ENCODE peak calls at places on chromosomes 13 and 19, in five cellular contexts. A is endodermal cell, L is Peyer's patch, H is PC-9, Q is MM.1S. Z is an unnamed sample. For H3K4me1 and H3K27me3, the result is how much of the 10 kb centered on the place peaks cover.

GRCh38 chr19:19552811-19553210 is 14.7 kb downstream of the CILP2 start:
- DNase-seq in A (peak), L (no peak), Q (peak), H (no peak), Z (no peak)

GRCh38 chr13:76454991-76455390 is 431.2 kb downstream of the KCTD12 start:
- DNase-seq in L (no peak), Q (no peak), A (no peak), H (no peak), Z (no peak)

GRCh38 chr13:81606074-81606473 is 1265.1 kb upstream of the SPRY2 start:
- DNase-seq in H (no peak), Q (no peak), L (no peak), A (no peak), Z (no peak)

GRCh38 chr19:34994643-34995471 is 5.3 kb upstream of the GRAMD1A start:
- DNase-seq in A (peak), Q (no peak), L (no peak), H (peak), Z (no peak)

GRCh38 chr13:113852536-113853517 is 11.0 kb downstream of the GAS6 start:
- DNase-seq in A (peak), H (no peak), L (no peak), Q (no peak), Z (no peak)

GRCh38 chr19:45162464-45163143 is 1.8 kb upstream of the NKPD1 start:
- DNase-seq in A (no peak), H (no peak), Q (no peak), L (no peak), Z (no peak)

GRCh38 chr13:25062479-25062878 is 33.5 kb upstream of the PABPC3 start:
- DNase-seq in A (no peak), H (no peak), Q (no peak), L (no peak), Z (no peak)

GRCh38 chr19:18762125-18763023 is 28.7 kb downstream of the COMP start:
- DNase-seq in A (no peak), H (peak), Q (no peak), L (no peak), Z (no peak)

GRCh38 chr13:21967871-21968270 is 297.0 kb downstream of the FGF9 start:
- DNase-seq in A (no peak), Q (no peak), L (no peak), H (no peak), Z (no peak)

GRCh38 chr13:93244918-93245280 is 18.3 kb downstream of the GPC6 start:
- DNase-seq in H (peak), A (no peak), Q (no peak), L (no peak), Z (no peak)

GRCh38 chr13:67223742-67224141 is 6.4 kb downstream of the PCDH9 start:
- DNase-seq in Q (no peak), L (no peak), A (no peak), H (no peak), Z (no peak)

GRCh38 chr19:18969953-18970659 is 29.1 kb upstream of the HOMER3 start:
- DNase-seq in A (no peak), Q (no peak), L (no peak), H (no peak), Z (no peak)

GRCh38 chr19:37251308-37252229 is 33.6 kb downstream of the ZNF383 start:
- DNase-seq in Q (no peak), L (peak), A (no peak), H (peak), Z (peak)

GRCh38 chr19:4695224-4695731 is 25.1 kb upstream of the MYDGF start:
- DNase-seq in H (no peak), Q (no peak), L (no peak), A (no peak), Z (no peak)

GRCh38 chr19:47305309-47305751 is 4.3 kb upstream of the C5AR1 start:
- DNase-seq in Q (peak), H (peak), A (peak), L (peak), Z (peak)

GRCh38 chr19:3783660-3784584 is 2.3 kb downstream of the MATK start:
- DNase-seq in H (no peak), L (no peak), Q (no peak), A (peak), Z (no peak)

GRCh38 chr13:77470986-77471385 is 64.5 kb upstream of the SCEL start:
- DNase-seq in A (no peak), L (no peak), Q (no peak), H (no peak), Z (no peak)

GRCh38 chr19:31055454-31055853 is 293.8 kb downstream of the TSHZ3 start:
- DNase-seq in A (no peak), Q (no peak), L (no peak), H (no peak), Z (no peak)

GRCh38 chr19:55253842-55254624 is 4.8 kb downstream of the PPP6R1 start:
- DNase-seq in H (no peak), Q (peak), L (peak), A (no peak), Z (peak)

GRCh38 chr13:74128171-74128767 is 5.9 kb downstream of the KLF12 start:
- DNase-seq in L (no peak), A (no peak), H (no peak), Q (no peak), Z (no peak)

GRCh38 chr19:39352549-39353285 is 10.5 kb downstream of the SAMD4B start:
- DNase-seq in Q (no peak), L (no peak), A (no peak), H (no peak), Z (no peak)

GRCh38 chr13:41905600-41906254 is 55.2 kb downstream of the VWA8 start:
- DNase-seq in Q (peak), H (no peak), L (no peak), A (no peak), Z (no peak)

GRCh38 chr19:45507864-45508680 is 793 bp downstream of the VASP start:
- DNase-seq in Q (no peak), L (peak), A (peak), H (no peak), Z (peak)

GRCh38 chr13:113245858-113246791 is 36.7 kb downstream of the CUL4A start:
- DNase-seq in Q (no peak), A (no peak), L (no peak), H (no peak), Z (no peak)

GRCh38 chr19:39381910-39382611 is 8.8 kb downstream of the PAF1 start:
- DNase-seq in A (no peak), L (no peak), Q (no peak), H (no peak), Z (no peak)

GRCh38 chr19:45254044-45254531 is 3.0 kb downstream of the MARK4 start:
- DNase-seq in L (no peak), A (peak), H (no peak), Q (no peak), Z (no peak)

GRCh38 chr19:17797397-17798201 is 2.7 kb downstream of the B3GNT3 start:
- DNase-seq in Q (no peak), A (no peak), L (no peak), H (peak), Z (no peak)

GRCh38 chr13:110641055-110642015 is 26.0 kb downstream of the NAXD start:
- DNase-seq in Q (no peak), H (no peak), A (peak), L (no peak), Z (no peak)

GRCh38 chr19:55098716-55099556 is 18.5 kb downstream of the PPP1R12C start:
- DNase-seq in H (no peak), Q (no peak), A (peak), L (no peak), Z (no peak)

GRCh38 chr13:32811297-32811800 is 204.9 kb upstream of the KL start:
- DNase-seq in H (peak), L (no peak), A (no peak), Q (peak), Z (peak)

GRCh38 chr19:3006075-3006767 is 22.9 kb downstream of the TLE2 start:
- DNase-seq in A (peak), H (peak), L (no peak), Q (no peak), Z (no peak)

GRCh38 chr19:39845172-39845571 is 1.0 kb downstream of the FBL start:
- DNase-seq in A (no peak), Q (no peak), L (no peak), H (no peak), Z (no peak)

GRCh38 chr19:35459414-35460082 is 11.5 kb downstream of the FFAR2 start:
- DNase-seq in L (no peak), A (no peak), H (no peak), Q (no peak), Z (no peak)

GRCh38 chr19:13718733-13719132 is 45.6 kb upstream of the MRI1 start:
- DNase-seq in H (peak), Q (no peak), A (peak), L (no peak), Z (no peak)

GRCh38 chr19:23415034-23415433 is 19.8 kb upstream of the ZNF91 start:
- DNase-seq in Q (no peak), A (no peak), L (no peak), H (no peak), Z (no peak)

GRCh38 chr13:44237276-44237767 is 136.3 kb upstream of the SERP2 start:
- DNase-seq in A (no peak), Q (no peak), H (peak), L (no peak), Z (no peak)

GRCh38 chr13:26949701-26950345 is 189.2 kb upstream of the GPR12 start:
- DNase-seq in H (no peak), L (no peak), Q (no peak), A (no peak), Z (no peak)

GRCh38 chr19:7888826-7889217 is 512 bp downstream of the LRRC8E start:
- DNase-seq in H (no peak), L (no peak), Q (no peak), A (no peak), Z (no peak)

DNA sequence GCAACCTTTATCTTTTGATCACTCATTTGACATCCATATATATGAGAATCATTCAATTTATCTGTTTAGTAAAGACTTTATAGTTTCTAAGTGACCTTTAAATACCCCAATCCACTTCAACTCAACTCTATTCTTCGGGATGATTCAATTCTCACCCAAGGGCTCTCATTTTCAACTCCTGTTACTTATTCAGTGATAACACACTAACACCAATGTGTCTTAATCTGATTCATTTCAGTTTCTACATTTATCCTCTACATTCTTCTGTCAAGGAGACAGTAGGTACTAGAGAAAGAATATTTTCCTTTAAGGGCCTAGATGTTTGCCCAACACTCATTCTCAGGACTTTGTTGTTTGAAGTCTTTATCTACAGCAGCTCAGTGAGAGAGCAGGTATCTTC is 7.1 kb downstream of the ARGLU1 start:
- DNase-seq in Q (no peak), L (no peak), H (no peak), A (no peak), Z (no peak)
- H3K4me1 ChIP-seq in Q (under half), L (under half), H (under half), A (under half), Z (half or more)

GRCh38 chr19:50912727-50913716 is 1.8 kb upstream of the KLK4 start:
- DNase-seq in L (no peak), H (no peak), Q (no peak), A (no peak), Z (no peak)

GRCh38 chr19:50909240-50910070 is 1.7 kb downstream of the KLK4 start:
- DNase-seq in Q (no peak), A (peak), L (peak), H (peak), Z (peak)

GRCh38 chr19:50910722-50911121 is 473 bp downstream of the KLK4 start:
- DNase-seq in L (no peak), H (no peak), Q (no peak), A (no peak), Z (no peak)

GRCh38 chr19:50911206-50912101 is at the start of gene KLK4:
- DNase-seq in H (no peak), Q (no peak), A (no peak), L (no peak), Z (no peak)

GRCh38 chr19:50912102-50912599 is 956 bp upstream of the KLK4 start:
- DNase-seq in Q (no peak), A (no peak), L (no peak), H (no peak), Z (no peak)
- H3K27me3 ChIP-seq in Q (half or more), A (half or more), L (under half), H (half or more), Z (under half)

GRCh38 chr13:102584423-102584822 is 12.4 kb upstream of the TPP2 start:
- DNase-seq in L (no peak), A (no peak), H (no peak), Q (no peak), Z (no peak)

GRCh38 chr13:102586615-102587014 is 10.2 kb upstream of the TPP2 start:
- DNase-seq in A (no peak), L (no peak), H (no peak), Q (no peak), Z (no peak)

GRCh38 chr13:102580552-102581169 is 16.1 kb upstream of the TPP2 start:
- DNase-seq in A (peak), L (no peak), H (peak), Q (peak), Z (peak)

GRCh38 chr13:102587916-102588315 is 8.9 kb upstream of the TPP2 start:
- DNase-seq in H (no peak), L (no peak), Q (no peak), A (no peak), Z (peak)

DNA sequence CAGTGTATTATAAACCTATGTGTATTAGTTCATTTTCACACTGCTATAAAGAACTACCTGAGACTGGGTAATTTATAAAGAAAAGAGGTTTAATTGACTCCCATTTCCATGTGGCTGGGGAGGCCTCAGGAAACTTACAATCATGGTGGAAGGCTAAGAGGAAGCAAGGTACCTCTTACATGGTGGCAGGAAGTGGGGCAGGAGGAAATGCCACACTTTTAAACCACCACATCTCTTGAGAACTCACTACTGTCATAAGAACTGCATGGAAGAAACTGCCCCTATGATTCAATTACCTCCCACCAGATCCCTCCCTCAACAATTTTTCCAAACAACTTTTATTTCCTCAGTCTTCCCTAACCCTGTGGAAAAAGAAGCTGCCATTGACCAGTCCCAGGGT is 14.5 kb upstream of the TPP2 start:
- DNase-seq in H (no peak), L (no peak), A (no peak), Q (no peak), Z (no peak)
- H3K4me1 ChIP-seq in H (under half), L (under half), A (under half), Q (under half), Z (under half)

DNA sequence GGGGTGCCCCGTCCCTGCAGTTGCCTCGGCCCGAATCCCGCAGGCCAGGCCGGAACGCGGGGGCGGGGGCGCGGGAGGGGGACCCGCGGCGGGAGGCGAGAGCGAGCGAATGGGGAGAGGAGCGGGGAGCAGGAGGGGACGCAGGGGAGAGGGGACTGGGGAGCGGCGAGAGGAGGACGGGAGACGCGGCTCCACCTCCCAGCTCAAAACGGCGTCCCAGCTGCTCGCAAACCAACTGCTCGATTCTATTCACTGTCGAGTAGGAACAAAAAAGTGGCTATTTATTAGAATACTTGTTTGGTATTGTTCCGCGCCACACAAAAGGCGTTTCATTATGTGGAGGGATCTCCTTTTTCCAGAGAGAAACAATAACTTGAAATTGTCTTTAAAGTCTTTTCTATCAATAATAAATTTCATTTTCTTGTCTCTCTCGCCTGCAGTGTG is 10.6 kb upstream of the SOX1 start:
- DNase-seq in Q (no peak), H (no peak), L (no peak), A (peak), Z (no peak)
- H3K27me3 ChIP-seq in Q (under half), H (half or more), L (half or more), A (half or more), Z (under half)

GRCh38 chr13:88729605-88730004 is 1058.4 kb downstream of the SLITRK5 start:
- DNase-seq in Q (no peak), L (no peak), A (no peak), H (no peak), Z (no peak)
- H3K4me1 ChIP-seq in Q (under half), L (under half), A (under half), H (under half), Z (under half)

GRCh38 chr19:1785310-1785709 is 26.8 kb downstream of the ATP8B3 start:
- DNase-seq in L (no peak), A (no peak), H (no peak), Q (no peak), Z (no peak)
- H3K27me3 ChIP-seq in L (under half), A (half or more), H (under half), Q (half or more), Z (under half)

DNA sequence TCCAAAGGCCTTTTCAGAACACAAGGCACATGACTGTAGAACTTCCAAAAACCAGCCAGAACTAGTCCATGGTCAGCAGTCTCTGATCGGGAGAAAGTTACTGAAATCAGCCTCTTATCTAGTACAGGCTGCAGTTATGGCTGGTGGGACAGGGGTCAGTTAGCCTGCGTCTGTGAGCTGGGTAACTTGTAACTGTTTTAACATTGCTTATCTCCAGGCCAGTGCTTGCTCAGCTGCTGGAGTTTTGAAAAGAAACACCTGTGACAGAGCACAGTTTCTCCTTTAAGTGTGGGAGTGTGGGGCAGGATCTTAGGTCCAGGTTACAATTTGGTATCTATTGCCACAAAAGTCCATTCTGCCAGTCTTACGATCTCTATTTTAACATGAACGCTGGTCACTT is 924.1 kb downstream of the UQCRFS1 start:
- DNase-seq in A (no peak), L (no peak), H (no peak), Q (no peak), Z (no peak)
- H3K4me1 ChIP-seq in A (under half), L (under half), H (under half), Q (under half), Z (under half)